ENCODE peak calls at places on chromosomes 5 and 9, in four cellular contexts. One of them, this sample, is unnamed.
A peak's percentile ranks its signal among the peaks of the same experiment; 100 is the strongest.

GRCh38 chr9:110443146-110443877 is 105.6 kb upstream of the TXNDC8 start:
- DNase-seq in stimulated activated CD4-positive, alpha-beta T cell treated with anti-CD3 and anti-CD28 coated beads, Interleukin-2, amount 100 ng/mL, for 4 hours: no peak
- DNase-seq in head of caudate nucleus: no peak
- DNase-seq in coronary artery: no peak
- DNase-seq in this sample: no peak

GRCh38 chr5:153460421-153460820 is 30.0 kb upstream of the GRIA1 start:
- DNase-seq in stimulated activated CD4-positive, alpha-beta T cell treated with anti-CD3 and anti-CD28 coated beads, Interleukin-2, amount 100 ng/mL, for 4 hours: no peak
- DNase-seq in head of caudate nucleus: no peak
- DNase-seq in coronary artery: no peak
- DNase-seq in this sample: no peak

GRCh38 chr5:127440831-127441230 is 76.6 kb upstream of the PRRC1 start:
- DNase-seq in stimulated activated CD4-positive, alpha-beta T cell treated with anti-CD3 and anti-CD28 coated beads, Interleukin-2, amount 100 ng/mL, for 4 hours: no peak
- DNase-seq in head of caudate nucleus: no peak
- DNase-seq in coronary artery: no peak
- DNase-seq in this sample: no peak

GRCh38 chr5:112109331-112109993 is 309.6 kb downstream of the EPB41L4A start:
- DNase-seq in stimulated activated CD4-positive, alpha-beta T cell treated with anti-CD3 and anti-CD28 coated beads, Interleukin-2, amount 100 ng/mL, for 4 hours: no peak
- DNase-seq in head of caudate nucleus: no peak
- DNase-seq in coronary artery: no peak
- DNase-seq in this sample: peak; percentile 73

GRCh38 chr5:170273968-170274710 is 23.4 kb downstream of the LCP2 start:
- DNase-seq in stimulated activated CD4-positive, alpha-beta T cell treated with anti-CD3 and anti-CD28 coated beads, Interleukin-2, amount 100 ng/mL, for 4 hours: no peak
- DNase-seq in head of caudate nucleus: no peak
- DNase-seq in coronary artery: no peak
- DNase-seq in this sample: peak; percentile 61

GRCh38 chr5:65100846-65101678 is 332.3 kb downstream of the CWC27 start:
- DNase-seq in stimulated activated CD4-positive, alpha-beta T cell treated with anti-CD3 and anti-CD28 coated beads, Interleukin-2, amount 100 ng/mL, for 4 hours: no peak
- DNase-seq in head of caudate nucleus: peak; percentile 25
- DNase-seq in coronary artery: peak; percentile 77
- DNase-seq in this sample: no peak

GRCh38 chr5:175022286-175022685 is 297.9 kb downstream of the MSX2 start:
- DNase-seq in stimulated activated CD4-positive, alpha-beta T cell treated with anti-CD3 and anti-CD28 coated beads, Interleukin-2, amount 100 ng/mL, for 4 hours: no peak
- DNase-seq in head of caudate nucleus: no peak
- DNase-seq in coronary artery: no peak
- DNase-seq in this sample: no peak

GRCh38 chr5:54722846-54723433 is 205.4 kb downstream of the SNX18 start:
- DNase-seq in stimulated activated CD4-positive, alpha-beta T cell treated with anti-CD3 and anti-CD28 coated beads, Interleukin-2, amount 100 ng/mL, for 4 hours: no peak
- DNase-seq in head of caudate nucleus: no peak
- DNase-seq in coronary artery: no peak
- DNase-seq in this sample: no peak

GRCh38 chr9:88045686-88046085 is 71.4 kb upstream of the CDK20 start:
- DNase-seq in stimulated activated CD4-positive, alpha-beta T cell treated with anti-CD3 and anti-CD28 coated beads, Interleukin-2, amount 100 ng/mL, for 4 hours: no peak
- DNase-seq in head of caudate nucleus: no peak
- DNase-seq in coronary artery: no peak
- DNase-seq in this sample: no peak

This sample was measured in sigmoid colon.